ENCODE peak calls at places on chromosomes 16 and 17, in nine cellular contexts. B, P, J, I, R, K, Y, N and Q are unnamed samples.

GRCh38 chr16:83095926-83096692 is 469.3 kb downstream of the CDH13 start:
- DNase-seq in I (no peak), K (no peak), B (no peak), P (no peak), J (no peak), Y (no peak), R (no peak), N (no peak), Q (no peak)

GRCh38 chr17:6231886-6232767 is 161.9 kb downstream of the WSCD1 start:
- DNase-seq in R (peak; percentile 2), P (no peak), B (no peak), I (no peak), J (no peak), Y (peak; percentile 22), N (no peak), K (no peak), Q (no peak)

GRCh38 chr17:2814499-2815341 is 18.5 kb downstream of the RAP1GAP2 start:
- DNase-seq in I (no peak), B (no peak), R (no peak), J (no peak), K (no peak), P (no peak), Y (no peak), N (peak; percentile 64), Q (peak; percentile 98)

GRCh38 chr16:9151597-9151996 is 60.2 kb downstream of the HAPSTR1 start:
- DNase-seq in J (no peak), B (no peak), P (no peak), I (no peak), R (no peak), K (no peak), Y (no peak), N (no peak), Q (no peak)

GRCh38 chr16:87305505-87306391 is 11.4 kb downstream of the C16orf95 start:
- DNase-seq in I (no peak), B (peak; percentile 66), K (no peak), Y (peak; percentile 56), R (peak; percentile 77), P (no peak), J (no peak), N (no peak), Q (no peak)

GRCh38 chr17:19744922-19745757 is 3.0 kb downstream of the ALDH3A1 start:
- DNase-seq in B (peak; percentile 87), N (peak; percentile 96), K (peak; percentile 33), Y (peak; percentile 94), J (peak; percentile 96), P (no peak), R (peak; percentile 80), I (peak; percentile 89), Q (peak; percentile 78)

GRCh38 chr17:44069974-44070454 is 521 bp upstream of the G6PC3 start:
- DNase-seq in B (no peak), J (no peak), I (no peak), R (peak; percentile 32), Y (peak; percentile 60), P (peak; percentile 53), N (no peak), K (no peak), Q (no peak)

GRCh38 chr17:29557085-29557697 is 9.6 kb downstream of the ABHD15 start:
- DNase-seq in R (peak; percentile 54), Y (no peak), N (no peak), P (peak; percentile 52), K (no peak), J (no peak), B (no peak), I (no peak), Q (no peak)

GRCh38 chr17:63538693-63539595 is 11.3 kb upstream of the DCAF7 start:
- DNase-seq in P (no peak), Y (no peak), J (peak; percentile 40), K (no peak), R (no peak), N (no peak), B (no peak), I (no peak), Q (no peak)

GRCh38 chr17:74833501-74834361 is 26.0 kb downstream of the GRIN2C start:
- DNase-seq in P (no peak), K (no peak), J (no peak), I (no peak), R (no peak), B (no peak), Y (no peak), N (peak; percentile 62), Q (no peak)

GRCh38 chr17:4953461-4953961 is 2.6 kb downstream of the ENO3 start:
- DNase-seq in P (no peak), R (peak; percentile 51), J (no peak), K (no peak), Y (no peak), B (no peak), N (peak; percentile 66), I (no peak), Q (no peak)

GRCh38 chr17:80348551-80349436 is 66.2 kb upstream of the ENDOV start:
- DNase-seq in J (no peak), Y (no peak), K (no peak), P (no peak), R (no peak), B (no peak), I (no peak), N (peak; percentile 32), Q (no peak)

GRCh38 chr16:71767060-71767900 is 41.4 kb downstream of the AP1G1 start:
- DNase-seq in P (no peak), I (no peak), Y (no peak), K (no peak), N (no peak), J (no peak), B (no peak), R (no peak), Q (no peak)

GRCh38 chr16:71771571-71771970 is 37.1 kb downstream of the AP1G1 start:
- DNase-seq in N (no peak), P (peak; percentile 61), K (no peak), R (no peak), B (no peak), Y (no peak), I (no peak), J (no peak), Q (no peak)

DNA sequence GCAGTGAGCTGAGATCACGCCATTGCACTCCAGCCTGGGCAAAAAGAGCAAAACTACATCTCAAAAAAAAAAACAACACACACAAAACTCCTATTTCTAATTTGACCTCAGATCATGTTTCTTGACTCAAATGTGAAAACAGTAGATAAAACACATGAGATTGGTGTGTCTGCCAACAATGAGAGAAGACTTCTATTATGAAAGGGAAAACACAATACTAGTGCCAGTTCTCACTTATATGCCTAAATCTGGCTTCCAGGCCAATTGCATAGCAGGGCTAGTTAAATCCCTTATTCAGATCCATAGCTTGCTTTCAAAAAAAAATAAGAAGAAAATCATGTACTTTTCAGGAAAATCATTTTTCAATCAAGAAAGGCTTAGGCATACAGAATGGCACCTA is 39.4 kb downstream of the AP1G1 start:
- DNase-seq in P (no peak), B (no peak), K (no peak), R (no peak), I (no peak), N (no peak), J (no peak), Y (no peak), Q (no peak)
- H3K36me3 ChIP-seq in P (peaks cover 38% of the 10 kb centered on the region), B (peaks cover 52% of the 10 kb centered on the region), K (peaks cover 93% of the 10 kb centered on the region), R (peaks cover 39% of the 10 kb centered on the region), I (peaks cover 93% of the 10 kb centered on the region), N (peaks cover 4% of the 10 kb centered on the region), J (peaks cover 12% of the 10 kb centered on the region), Y (peaks cover 21% of the 10 kb centered on the region), Q (peaks cover 23% of the 10 kb centered on the region)

DNA sequence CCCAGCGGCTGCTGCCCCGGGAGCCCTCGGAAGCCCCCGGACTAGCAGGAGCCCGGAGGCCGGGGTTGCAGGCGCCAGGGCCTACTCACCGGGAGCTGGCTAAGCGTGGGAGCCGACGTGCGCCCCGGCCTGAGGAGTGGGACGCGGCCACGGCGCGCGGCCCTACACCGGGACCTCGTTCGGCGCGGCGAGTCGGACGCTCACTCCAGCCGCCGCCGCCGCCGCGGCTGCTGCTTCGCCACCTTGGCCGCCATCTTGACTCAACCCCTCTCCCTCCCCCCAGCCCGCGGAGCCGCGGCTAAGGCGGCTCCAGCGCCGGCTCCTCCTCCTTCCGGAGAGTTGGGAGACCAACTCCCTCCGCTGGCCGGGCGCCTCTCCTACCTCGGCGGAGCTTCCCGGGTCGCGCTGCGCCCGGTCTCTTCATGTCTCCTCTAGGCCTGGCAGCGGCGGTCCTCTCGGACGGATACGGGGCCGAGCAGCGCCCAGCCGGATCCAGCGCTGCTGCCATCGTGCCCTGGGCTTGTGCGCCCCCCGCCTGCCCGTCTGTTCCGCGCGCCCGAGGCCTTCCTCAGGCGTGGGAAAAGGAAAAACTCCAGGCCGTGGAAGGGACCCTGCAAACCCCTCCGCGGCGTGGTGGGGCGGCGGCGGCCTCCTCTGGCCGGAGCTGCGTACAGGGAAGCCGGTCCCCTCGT is at the start of gene NCOR1:
- DNase-seq in Y (peak; percentile 97), I (peak; percentile 92), N (peak; percentile 97), B (peak; percentile 92), P (peak; percentile 73), K (peak; percentile 42), R (peak; percentile 97), J (peak; percentile 95), Q (peak; percentile 82)
- H3K4me1 ChIP-seq in Y (peaks cover 17% of the 10 kb centered on the region), I (peaks cover 3% of the 10 kb centered on the region), N (peaks cover 39% of the 10 kb centered on the region), B (no peaks in the 10 kb centered on the region), P (peaks cover 23% of the 10 kb centered on the region), K (peaks cover 23% of the 10 kb centered on the region), R (peaks cover 21% of the 10 kb centered on the region), J (peaks cover 47% of the 10 kb centered on the region), Q (peaks cover 59% of the 10 kb centered on the region)

DNA sequence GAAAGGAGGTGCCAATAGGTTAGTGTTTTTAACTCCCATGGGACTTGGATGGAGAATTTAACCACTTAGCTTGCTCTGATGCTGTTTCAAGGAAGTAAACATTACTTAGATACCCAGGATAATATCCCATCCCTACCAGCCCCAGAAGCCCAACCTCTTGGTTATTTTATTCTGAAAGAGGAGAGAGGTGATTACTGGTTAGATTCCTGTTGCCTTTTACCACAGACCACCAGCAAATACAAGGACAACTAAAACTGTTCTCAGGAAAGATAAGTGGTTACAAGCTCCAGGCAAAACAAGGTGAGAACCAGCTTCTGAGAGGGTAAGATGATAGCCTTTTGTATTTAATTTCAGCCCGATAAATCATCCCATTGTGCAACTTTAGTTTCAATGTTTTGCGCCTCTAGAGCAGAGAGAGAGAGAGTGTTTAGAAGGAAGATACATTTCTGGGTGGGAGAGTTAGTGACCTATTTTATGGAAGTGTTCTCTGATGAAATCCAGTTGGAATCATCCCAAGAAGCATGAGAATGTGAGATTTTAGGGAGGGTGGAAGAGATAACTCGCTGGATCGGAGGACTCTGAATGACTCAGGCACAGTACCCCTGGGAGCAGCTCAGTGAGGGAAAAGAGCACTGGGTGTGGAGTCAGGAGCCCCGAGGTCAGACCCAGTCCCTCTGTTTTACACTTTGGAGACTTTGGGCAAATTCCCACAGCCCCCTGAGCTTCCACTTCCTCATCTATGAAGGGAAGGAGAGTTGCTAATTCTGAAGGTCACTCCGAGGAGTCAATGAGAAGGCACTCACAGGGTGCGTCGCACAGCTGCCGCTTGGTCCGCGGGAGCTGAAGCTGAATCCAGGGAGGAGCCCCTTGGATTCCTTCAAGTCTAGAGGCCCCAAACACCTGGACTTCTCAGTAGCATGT is 12.1 kb downstream of the GLP2R start:
- DNase-seq in R (peak; percentile 97), P (peak; percentile 88), B (no peak), I (no peak), N (peak; percentile 73), K (no peak), J (peak; percentile 87), Y (peak; percentile 10), Q (no peak)
- H3K4me3 ChIP-seq in R (no peak overlapping the region), P (peak overlapping the region; percentile 37), B (no peak overlapping the region), I (no peak overlapping the region), N (no peak overlapping the region), K (no peak overlapping the region), J (no peak overlapping the region), Y (no peak overlapping the region), Q (no peak overlapping the region)

DNA sequence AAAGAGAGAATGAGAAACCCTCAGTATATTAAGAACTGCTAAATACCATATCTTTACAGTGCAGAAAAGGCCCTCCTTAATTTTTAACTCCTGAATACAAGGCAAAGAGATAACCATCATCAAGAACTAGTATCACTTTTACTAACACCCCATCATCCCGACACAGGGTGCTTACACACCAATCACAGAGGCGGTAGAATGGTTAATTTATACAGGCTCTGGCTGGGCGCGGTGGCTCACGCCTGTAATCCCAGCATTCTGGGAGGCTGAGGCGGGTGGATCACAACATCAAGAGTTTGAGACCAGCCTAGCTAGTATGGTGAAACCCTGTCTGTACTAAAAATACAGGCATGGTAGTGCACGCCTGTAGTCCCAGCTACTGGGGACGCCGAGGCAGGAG is 4.2 kb downstream of the PSMD12 start:
- DNase-seq in K (no peak), B (no peak), P (no peak), R (no peak), N (no peak), J (no peak), Y (no peak), I (no peak), Q (no peak)
- H3K36me3 ChIP-seq in K (peaks cover 31% of the 10 kb centered on the region), B (peaks cover 31% of the 10 kb centered on the region), P (peaks cover 39% of the 10 kb centered on the region), R (peaks cover 2% of the 10 kb centered on the region), N (peaks cover 8% of the 10 kb centered on the region), J (no peaks in the 10 kb centered on the region), Y (no peaks in the 10 kb centered on the region), I (peaks cover 74% of the 10 kb centered on the region), Q (peaks cover 2% of the 10 kb centered on the region)